ENCODE peak calls at places on chromosomes 11 and 22, in four cellular contexts. L, U, S and D are unnamed samples.

GRCh38 chr11:115920841-115921480 is 416.7 kb upstream of the CADM1 start:
- DNase-seq in L (no peak), U (no peak), S (no peak), D (no peak)

GRCh38 chr11:72411623-72412532 is 22.5 kb downstream of the CLPB start:
- DNase-seq in L (no peak), U (no peak), S (no peak), D (peak)

GRCh38 chr11:66020618-66021357 is 5.5 kb downstream of the CATSPER1 start:
- DNase-seq in L (no peak), U (no peak), S (peak), D (no peak)

GRCh38 chr11:68550485-68550817 is 89.9 kb downstream of the PPP6R3 start:
- DNase-seq in L (no peak), U (no peak), S (no peak), D (no peak)

GRCh38 chr22:39152511-39153219 is at the start of gene CBX7:
- DNase-seq in L (no peak), U (peak), S (peak), D (peak)

GRCh38 chr11:64546600-64546999 is 44.4 kb upstream of the SLC22A12 start:
- DNase-seq in L (no peak), U (no peak), S (no peak), D (no peak)

GRCh38 chr11:61679893-61680621 is at the start of gene DAGLA:
- DNase-seq in L (no peak), U (peak), S (peak), D (peak)

GRCh38 chr11:77473801-77474508 is at the start of gene PAK1:
- DNase-seq in L (no peak), U (peak), S (peak), D (peak)

GRCh38 chr22:46029036-46029435 is 52.1 kb upstream of the WNT7B start:
- DNase-seq in L (no peak), U (no peak), S (no peak), D (no peak)

GRCh38 chr11:115580927-115581680 is 76.9 kb upstream of the CADM1 start:
- DNase-seq in L (peak), U (no peak), S (no peak), D (no peak)

GRCh38 chr11:98561877-98562395 is 458.8 kb upstream of the CNTN5 start:
- DNase-seq in L (no peak), U (no peak), S (no peak), D (no peak)

GRCh38 chr11:71996946-71997345 is 1.8 kb upstream of the IL18BP start:
- DNase-seq in L (no peak), U (no peak), S (no peak), D (no peak)

GRCh38 chr22:17873804-17874203 is 99.5 kb upstream of the BID start:
- DNase-seq in L (no peak), U (no peak), S (no peak), D (no peak)

GRCh38 chr11:15142838-15143237 is 28.1 kb downstream of the INSC start:
- DNase-seq in L (no peak), U (no peak), S (no peak), D (no peak)

GRCh38 chr11:32334822-32335221 is 100.5 kb downstream of the WT1 start:
- DNase-seq in L (no peak), U (no peak), S (no peak), D (no peak)

GRCh38 chr11:123859731-123860130 is 25.7 kb downstream of the TMEM225 start:
- DNase-seq in L (no peak), U (no peak), S (no peak), D (no peak)

GRCh38 chr22:42156597-42156996 is 26.0 kb upstream of the CYP2D6 start:
- DNase-seq in L (no peak), U (no peak), S (no peak), D (no peak)

GRCh38 chr11:70317576-70318305 is 47.3 kb downstream of the PPFIA1 start:
- DNase-seq in L (no peak), U (no peak), S (no peak), D (no peak)

GRCh38 chr11:63564785-63565350 is 1.7 kb upstream of the PLAAT2 start:
- DNase-seq in L (no peak), U (no peak), S (no peak), D (no peak)

GRCh38 chr11:119248750-119249670 is 42.9 kb downstream of the CBL start:
- DNase-seq in L (no peak), U (no peak), S (no peak), D (no peak)

GRCh38 chr11:14668733-14669301 is 25.2 kb downstream of the PDE3B start:
- DNase-seq in L (no peak), U (no peak), S (no peak), D (no peak)

GRCh38 chr11:134171951-134172350 is 51.8 kb downstream of the NCAPD3 start:
- DNase-seq in L (no peak), U (no peak), S (no peak), D (no peak)

GRCh38 chr11:115612331-115612730 is 108.1 kb upstream of the CADM1 start:
- DNase-seq in L (no peak), U (no peak), S (no peak), D (no peak)

GRCh38 chr11:105553015-105553414 is 56.9 kb upstream of the GRIA4 start:
- DNase-seq in L (no peak), U (no peak), S (no peak), D (no peak)

GRCh38 chr11:86999388-86999787 is 38.3 kb upstream of the TMEM135 start:
- DNase-seq in L (no peak), U (no peak), S (no peak), D (no peak)

GRCh38 chr11:66467034-66467659 is 442 bp downstream of the PELI3 start:
- DNase-seq in L (no peak), U (no peak), S (no peak), D (peak)

GRCh38 chr11:43576834-43577521 is 103.6 kb upstream of the HSD17B12 start:
- DNase-seq in L (no peak), U (no peak), S (no peak), D (no peak)

GRCh38 chr22:17077255-17077654 is 7.5 kb upstream of the IL17RA start:
- DNase-seq in L (peak), U (no peak), S (no peak), D (no peak)

GRCh38 chr22:47259990-47260389 is 497.5 kb downstream of the TBC1D22A start:
- DNase-seq in L (no peak), U (no peak), S (no peak), D (no peak)

DNA sequence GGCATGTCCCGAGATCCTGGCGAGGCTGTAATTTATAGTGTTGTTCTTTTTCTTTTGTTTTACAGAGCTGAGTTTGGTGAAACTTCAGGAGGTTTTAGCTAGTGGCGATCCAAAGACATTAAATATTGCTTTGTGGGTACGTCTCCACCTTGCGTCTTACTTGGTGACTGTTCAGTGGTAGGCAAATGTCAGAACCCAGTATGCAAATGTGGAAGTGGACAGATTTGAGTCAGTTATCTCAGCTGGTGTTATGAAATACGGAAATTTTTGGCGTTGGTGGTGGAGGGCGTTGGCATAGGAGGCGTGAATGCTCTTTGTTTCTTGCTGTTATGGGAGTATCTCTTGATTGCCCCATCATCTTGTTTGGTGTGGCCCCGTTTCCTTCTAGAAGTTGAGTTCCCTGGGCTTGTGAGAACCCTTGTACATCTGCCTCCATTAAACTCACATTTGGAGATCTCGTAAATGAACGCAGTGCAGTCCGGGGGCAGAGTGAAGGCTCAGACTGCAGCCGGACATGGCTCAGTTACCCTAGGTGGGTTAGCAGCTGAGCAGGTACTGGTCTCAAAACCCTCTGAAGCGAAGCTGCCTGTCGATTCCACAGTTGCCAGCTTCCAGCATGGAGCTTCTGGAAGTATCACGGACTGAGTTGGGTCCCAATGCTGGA is 39.9 kb downstream of the PTPRJ start:
- DNase-seq in L (no peak), U (no peak), S (no peak), D (peak)
- TF ChIP-seq CTCF in L (no peak), U (no peak), S (no peak), D (peak)

GRCh38 chr11:29162490-29162889 is 854.3 kb downstream of the KCNA4 start:
- DNase-seq in L (no peak), U (no peak), S (no peak), D (no peak)

GRCh38 chr11:29161216-29161615 is 855.6 kb downstream of the KCNA4 start:
- DNase-seq in L (no peak), U (no peak), S (no peak), D (no peak)

DNA sequence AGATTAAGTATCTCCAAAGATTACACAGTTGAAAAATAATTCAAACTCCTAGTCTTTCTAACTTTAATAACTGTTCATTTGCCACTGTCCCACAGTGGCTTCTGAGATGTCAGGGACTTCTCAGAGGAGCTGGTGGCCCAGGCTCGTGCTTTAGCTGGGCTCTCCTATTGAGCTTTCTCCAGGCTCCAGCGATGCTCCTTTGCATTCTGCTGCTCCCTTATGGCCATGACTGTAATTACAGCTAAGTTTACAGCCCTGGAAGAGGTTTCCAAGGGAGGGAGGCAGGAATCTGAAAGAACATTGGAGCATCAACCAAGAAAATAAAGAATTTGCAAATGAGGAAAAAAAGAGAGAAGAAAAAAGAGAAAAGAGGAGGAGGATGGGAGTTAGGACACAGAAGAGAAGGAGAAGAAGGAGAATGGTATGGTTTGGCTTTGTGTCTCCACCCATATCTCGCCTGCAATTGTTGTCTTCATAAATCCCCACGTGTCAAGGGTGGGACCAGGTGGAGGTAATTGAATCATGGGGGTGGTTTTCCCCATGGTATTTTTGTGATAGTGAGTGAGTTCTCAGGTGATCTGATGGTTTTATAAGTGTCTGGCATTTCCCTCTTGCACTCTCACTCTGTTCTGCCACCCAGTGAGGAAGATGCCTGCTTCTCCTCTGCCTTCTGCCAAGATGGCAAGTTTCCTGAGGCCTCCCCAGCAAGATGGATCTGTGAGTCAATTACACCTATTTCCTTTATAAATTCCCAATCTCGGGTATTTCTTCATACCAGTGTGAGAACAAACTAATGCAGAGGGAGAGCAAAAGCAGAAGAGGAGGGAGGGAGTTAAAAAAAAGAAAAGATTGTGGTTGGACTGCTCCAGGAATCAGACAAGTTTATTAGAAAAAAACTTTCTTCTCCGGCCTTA is 857.0 kb downstream of the KCNA4 start:
- DNase-seq in L (no peak), U (no peak), S (no peak), D (no peak)
- TF ChIP-seq CTCF in L (peak), U (no peak), S (no peak), D (peak)

GRCh38 chr11:107757661-107758060 is 45.8 kb upstream of the SLN start:
- DNase-seq in L (no peak), U (no peak), S (no peak), D (no peak)
- TF ChIP-seq CTCF in L (no peak), U (no peak), S (no peak), D (peak)

GRCh38 chr11:75320046-75320618 is 31.3 kb downstream of the ARRB1 start:
- DNase-seq in L (no peak), U (no peak), S (no peak), D (no peak)

GRCh38 chr11:75319035-75319877 is 32.2 kb downstream of the ARRB1 start:
- DNase-seq in L (no peak), U (no peak), S (no peak), D (no peak)

GRCh38 chr11:75323609-75324008 is 27.9 kb downstream of the ARRB1 start:
- DNase-seq in L (no peak), U (no peak), S (no peak), D (no peak)

GRCh38 chr11:75317446-75318122 is 33.9 kb downstream of the ARRB1 start:
- DNase-seq in L (no peak), U (no peak), S (no peak), D (no peak)

GRCh38 chr11:75320643-75321042 is 30.8 kb downstream of the ARRB1 start:
- DNase-seq in L (no peak), U (no peak), S (no peak), D (no peak)
- TF ChIP-seq CTCF in L (no peak), U (no peak), S (no peak), D (no peak)

DNA sequence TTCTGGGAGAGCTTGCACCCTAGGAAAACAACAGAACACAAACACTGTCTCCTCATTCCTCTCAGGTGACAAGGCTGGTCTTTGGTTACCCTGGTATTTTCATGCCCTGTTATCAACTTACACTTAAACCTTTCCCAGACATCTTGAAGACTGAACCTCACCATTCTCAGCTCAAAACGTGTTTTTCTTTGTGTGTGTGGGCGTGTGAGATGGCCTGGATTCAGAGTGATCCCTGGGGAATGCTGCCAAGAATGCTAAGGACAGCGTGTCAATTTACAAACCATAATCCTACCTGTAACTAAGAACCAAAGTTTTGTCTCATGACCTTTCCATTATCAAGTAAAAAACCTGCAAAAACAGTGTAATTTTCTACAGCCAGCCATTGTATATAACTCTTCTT is 33.3 kb downstream of the ELF5 start:
- DNase-seq in L (no peak), U (no peak), S (no peak), D (no peak)
- TF ChIP-seq CTCF in L (no peak), U (no peak), S (no peak), D (no peak)

GRCh38 chr11:45538363-45538762 is 127.1 kb downstream of the CHST1 start:
- DNase-seq in L (no peak), U (no peak), S (no peak), D (no peak)
- TF ChIP-seq CTCF in L (no peak), U (no peak), S (no peak), D (no peak)

DNA sequence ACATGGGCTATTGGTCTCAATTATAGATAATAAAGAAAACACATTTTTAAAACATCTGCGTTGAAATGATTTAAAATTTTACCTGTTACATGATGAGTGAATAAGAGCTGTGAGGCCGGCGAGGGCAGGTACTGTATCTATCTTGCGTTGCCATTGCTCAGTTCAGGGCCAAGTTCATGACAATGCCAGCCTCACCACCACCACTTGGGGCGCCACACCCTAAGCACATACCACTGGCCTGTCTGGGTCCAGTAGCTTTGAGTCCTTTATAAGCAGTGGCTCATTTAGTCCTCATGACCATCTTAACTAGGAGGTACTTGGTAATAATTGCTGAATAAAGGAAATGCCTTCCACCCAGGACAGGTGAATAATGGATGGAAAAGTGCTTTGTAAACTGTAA is 14.5 kb upstream of the MB start:
- DNase-seq in L (no peak), U (peak), S (no peak), D (no peak)
- TF ChIP-seq CTCF in L (peak), U (peak), S (peak), D (peak)